ENCODE peak calls at places on chromosomes 3 and 15, in seven cellular contexts. B is natural killer cell; S is AG08396; P is heart right ventricle; A is NCI-H69; V is T-helper 9 cell; N is naive thymus-derived CD8-positive, alpha-beta T cell. Q is an unnamed sample.

GRCh38 chr3:157649511-157649910 is 146.3 kb upstream of the VEPH1 start:
- DNase-seq in V (no peak), N (no peak), P (no peak), A (no peak), S (no peak), B (no peak), Q (no peak)

GRCh38 chr3:25424238-25425013 is 3.6 kb upstream of the RARB start:
- DNase-seq in P (no peak), V (no peak), N (no peak), S (no peak), B (no peak), A (peak), Q (no peak)

GRCh38 chr15:79881254-79881653 is 15.6 kb downstream of the MTHFS start:
- DNase-seq in N (no peak), S (no peak), B (no peak), V (no peak), A (peak), P (no peak), Q (no peak)

GRCh38 chr3:13770390-13771169 is 109.3 kb downstream of the WNT7A start:
- DNase-seq in A (no peak), N (no peak), B (no peak), P (no peak), S (no peak), V (no peak), Q (no peak)

GRCh38 chr15:42082832-42083604 is 11.3 kb downstream of the PLA2G4D start:
- DNase-seq in N (no peak), B (no peak), P (no peak), S (no peak), V (no peak), A (no peak), Q (no peak)

GRCh38 chr15:49044761-49045571 is 1.3 kb downstream of the SECISBP2L start:
- DNase-seq in N (no peak), A (no peak), P (no peak), S (no peak), B (no peak), V (no peak), Q (no peak)

GRCh38 chr15:73388256-73388781 is 19.6 kb upstream of the HCN4 start:
- DNase-seq in A (no peak), B (no peak), V (no peak), N (no peak), P (no peak), S (no peak), Q (no peak)

GRCh38 chr15:68409736-68410370 is 22.1 kb downstream of the ITGA11 start:
- DNase-seq in B (no peak), V (no peak), P (no peak), A (no peak), S (no peak), N (no peak), Q (no peak)

GRCh38 chr3:193140381-193140780 is 100.6 kb upstream of the PLAAT1 start:
- DNase-seq in N (no peak), A (no peak), B (no peak), S (no peak), P (no peak), V (no peak), Q (no peak)

GRCh38 chr3:169861871-169862270 is 7.9 kb downstream of the LRRC31 start:
- DNase-seq in P (no peak), A (peak), N (no peak), S (no peak), B (no peak), V (no peak), Q (no peak)

GRCh38 chr15:39154136-39154770 is 426.6 kb upstream of the THBS1 start:
- DNase-seq in N (no peak), V (no peak), P (no peak), A (no peak), B (no peak), S (no peak), Q (no peak)

GRCh38 chr3:3772920-3773319 is 26.3 kb upstream of the LRRN1 start:
- DNase-seq in S (no peak), B (no peak), A (peak), P (no peak), N (no peak), V (no peak), Q (no peak)

GRCh38 chr3:147157629-147158028 is 248.7 kb downstream of the ZIC4 start:
- DNase-seq in P (no peak), A (no peak), B (no peak), V (no peak), S (peak), N (no peak), Q (no peak)

GRCh38 chr3:175957427-175957826 is 1098.3 kb downstream of the NAALADL2 start:
- DNase-seq in P (no peak), N (no peak), B (no peak), V (no peak), S (no peak), A (no peak), Q (no peak)

GRCh38 chr3:170724599-170724998 is 138.7 kb upstream of the SLC7A14 start:
- DNase-seq in N (no peak), P (no peak), B (no peak), S (peak), A (peak), V (no peak), Q (no peak)

GRCh38 chr3:14266361-14266760 is 87.7 kb downstream of the LSM3 start:
- DNase-seq in P (peak), A (no peak), S (peak), B (no peak), V (no peak), N (no peak), Q (no peak)

GRCh38 chr3:138620431-138620830 is 11.9 kb downstream of the FAIM start:
- DNase-seq in V (no peak), N (no peak), P (no peak), A (no peak), B (no peak), S (no peak), Q (no peak)

GRCh38 chr3:74624301-74624700 is 9.8 kb upstream of the CNTN3 start:
- DNase-seq in P (no peak), B (no peak), S (no peak), N (no peak), A (no peak), V (no peak), Q (no peak)